ENCODE peak calls at places on chromosomes 7 and 10, in ten cellular contexts. One of them, this sample, is unnamed.

GRCh38 chr7:12322287-12322902 is 81.3 kb downstream of the VWDE start:
- DNase-seq in neuronal stem cell: no peak
- DNase-seq in GM03348: peak; percentile 16
- DNase-seq in DMS153: peak; percentile 15
- DNase-seq in DMS53: peak; percentile 53
- DNase-seq in pons: peak; percentile 16
- DNase-seq in posterior cingulate gyrus: no peak
- DNase-seq in GM19239: no peak
- DNase-seq in SK-N-DZ: peak; percentile 20
- DNase-seq in hippocampal formation: no peak
- DNase-seq in this sample: no peak

GRCh38 chr7:98879198-98879988 is 1.1 kb downstream of the TRRAP start:
- DNase-seq in pons: no peak
- DNase-seq in GM19239: peak; percentile 75
- DNase-seq in SK-N-DZ: peak; percentile 43
- DNase-seq in DMS153: peak; percentile 29
- DNase-seq in neuronal stem cell: no peak
- DNase-seq in DMS53: peak; percentile 87
- DNase-seq in GM03348: peak; percentile 22
- DNase-seq in hippocampal formation: no peak
- DNase-seq in posterior cingulate gyrus: no peak
- DNase-seq in this sample: peak; percentile 45

GRCh38 chr7:129779602-129780256 is 168.2 kb downstream of the NRF1 start:
- DNase-seq in pons: no peak
- DNase-seq in posterior cingulate gyrus: no peak
- DNase-seq in GM19239: no peak
- DNase-seq in neuronal stem cell: peak; percentile 67
- DNase-seq in GM03348: peak; percentile 50
- DNase-seq in DMS53: peak; percentile 98
- DNase-seq in hippocampal formation: no peak
- DNase-seq in DMS153: no peak
- DNase-seq in SK-N-DZ: no peak
- DNase-seq in this sample: no peak

GRCh38 chr7:129160161-129160911 is 15.8 kb downstream of the TSPAN33 start:
- DNase-seq in pons: no peak
- DNase-seq in posterior cingulate gyrus: no peak
- DNase-seq in GM19239: no peak
- DNase-seq in DMS153: no peak
- DNase-seq in SK-N-DZ: peak; percentile 61
- DNase-seq in hippocampal formation: no peak
- DNase-seq in neuronal stem cell: no peak
- DNase-seq in GM03348: no peak
- DNase-seq in DMS53: peak; percentile 80
- DNase-seq in this sample: no peak

GRCh38 chr10:70555371-70555770 is 47.2 kb downstream of the PRF1 start:
- DNase-seq in DMS53: no peak
- DNase-seq in DMS153: no peak
- DNase-seq in posterior cingulate gyrus: peak; percentile 39
- DNase-seq in GM19239: no peak
- DNase-seq in SK-N-DZ: no peak
- DNase-seq in neuronal stem cell: no peak
- DNase-seq in pons: no peak
- DNase-seq in hippocampal formation: no peak
- DNase-seq in GM03348: no peak
- DNase-seq in this sample: no peak

GRCh38 chr7:114148779-114149178 is 230.0 kb upstream of the PPP1R3A start:
- DNase-seq in DMS153: no peak
- DNase-seq in DMS53: peak; percentile 24
- DNase-seq in posterior cingulate gyrus: no peak
- DNase-seq in GM03348: no peak
- DNase-seq in neuronal stem cell: no peak
- DNase-seq in SK-N-DZ: no peak
- DNase-seq in hippocampal formation: no peak
- DNase-seq in GM19239: no peak
- DNase-seq in pons: peak; percentile 59
- DNase-seq in this sample: no peak

GRCh38 chr10:55852850-55853249 is 508.2 kb downstream of the ZWINT start:
- DNase-seq in GM03348: no peak
- DNase-seq in DMS53: no peak
- DNase-seq in hippocampal formation: no peak
- DNase-seq in GM19239: no peak
- DNase-seq in posterior cingulate gyrus: no peak
- DNase-seq in SK-N-DZ: peak; percentile 56
- DNase-seq in pons: no peak
- DNase-seq in neuronal stem cell: no peak
- DNase-seq in DMS153: peak; percentile 31
- DNase-seq in this sample: no peak

GRCh38 chr7:108413782-108414492 is 42.3 kb downstream of the NRCAM start:
- DNase-seq in posterior cingulate gyrus: no peak
- DNase-seq in DMS53: peak; percentile 48
- DNase-seq in DMS153: no peak
- DNase-seq in GM03348: no peak
- DNase-seq in SK-N-DZ: no peak
- DNase-seq in GM19239: no peak
- DNase-seq in pons: no peak
- DNase-seq in neuronal stem cell: peak; percentile 41
- DNase-seq in hippocampal formation: no peak
- DNase-seq in this sample: no peak

GRCh38 chr7:81284576-81284975 is 365.7 kb upstream of the SEMA3C start:
- DNase-seq in DMS153: no peak
- DNase-seq in DMS53: no peak
- DNase-seq in GM03348: peak; percentile 43
- DNase-seq in neuronal stem cell: no peak
- DNase-seq in SK-N-DZ: no peak
- DNase-seq in GM19239: no peak
- DNase-seq in hippocampal formation: no peak
- DNase-seq in pons: no peak
- DNase-seq in posterior cingulate gyrus: no peak
- DNase-seq in this sample: no peak

GRCh38 chr10:60908896-60909295 is 35.1 kb downstream of the RHOBTB1 start:
- DNase-seq in DMS53: no peak
- DNase-seq in neuronal stem cell: no peak
- DNase-seq in pons: no peak
- DNase-seq in posterior cingulate gyrus: no peak
- DNase-seq in SK-N-DZ: no peak
- DNase-seq in GM19239: no peak
- DNase-seq in hippocampal formation: no peak
- DNase-seq in DMS153: no peak
- DNase-seq in GM03348: no peak
- DNase-seq in this sample: no peak

GRCh38 chr7:88628363-88629085 is 131.0 kb upstream of the ZNF804B start:
- DNase-seq in DMS53: no peak
- DNase-seq in DMS153: no peak
- DNase-seq in posterior cingulate gyrus: no peak
- DNase-seq in hippocampal formation: no peak
- DNase-seq in GM19239: peak; percentile 0
- DNase-seq in GM03348: no peak
- DNase-seq in SK-N-DZ: no peak
- DNase-seq in pons: no peak
- DNase-seq in neuronal stem cell: no peak
- DNase-seq in this sample: no peak

GRCh38 chr7:85167636-85168035 is 19.2 kb downstream of the SEMA3D start:
- DNase-seq in posterior cingulate gyrus: no peak
- DNase-seq in GM19239: no peak
- DNase-seq in DMS153: no peak
- DNase-seq in neuronal stem cell: no peak
- DNase-seq in hippocampal formation: no peak
- DNase-seq in SK-N-DZ: no peak
- DNase-seq in pons: no peak
- DNase-seq in GM03348: no peak
- DNase-seq in DMS53: no peak
- DNase-seq in this sample: no peak

GRCh38 chr7:26159243-26159642 is 7.2 kb downstream of the NFE2L3 start:
- DNase-seq in posterior cingulate gyrus: no peak
- DNase-seq in hippocampal formation: no peak
- DNase-seq in SK-N-DZ: no peak
- DNase-seq in DMS153: no peak
- DNase-seq in neuronal stem cell: no peak
- DNase-seq in pons: no peak
- DNase-seq in GM03348: no peak
- DNase-seq in DMS53: no peak
- DNase-seq in GM19239: no peak
- DNase-seq in this sample: no peak

GRCh38 chr7:10225265-10225664 is 748.4 kb upstream of the PHF14 start:
- DNase-seq in posterior cingulate gyrus: no peak
- DNase-seq in neuronal stem cell: peak; percentile 2
- DNase-seq in DMS153: no peak
- DNase-seq in pons: peak; percentile 41
- DNase-seq in DMS53: peak; percentile 40
- DNase-seq in GM03348: no peak
- DNase-seq in hippocampal formation: no peak
- DNase-seq in SK-N-DZ: no peak
- DNase-seq in GM19239: no peak
- DNase-seq in this sample: no peak

This sample was measured in effector CD8-positive, alpha-beta T cell.